ENCODE peak calls at places on chromosomes 13 and 19, in five cellular contexts. One of them, this sample, is unnamed.

GRCh38 chr19:1650627-1651009 is 1.8 kb downstream of the TCF3 start:
- DNase-seq in epithelial cell of esophagus: no peak
- DNase-seq in endothelial cell: no peak
- DNase-seq in heart right ventricle: no peak
- DNase-seq in HFF-Myc: no peak
- DNase-seq in this sample: no peak

GRCh38 chr13:47463726-47464125 is 537.3 kb downstream of the SUCLA2 start:
- DNase-seq in epithelial cell of esophagus: no peak
- DNase-seq in endothelial cell: no peak
- DNase-seq in heart right ventricle: no peak
- DNase-seq in HFF-Myc: no peak
- DNase-seq in this sample: no peak

GRCh38 chr13:96700657-96701056 is 293.6 kb downstream of the OXGR1 start:
- DNase-seq in epithelial cell of esophagus: no peak
- DNase-seq in endothelial cell: no peak
- DNase-seq in heart right ventricle: no peak
- DNase-seq in HFF-Myc: no peak
- DNase-seq in this sample: no peak

GRCh38 chr13:25768726-25769270 is 283.0 kb downstream of the SHISA2 start:
- DNase-seq in epithelial cell of esophagus: no peak
- DNase-seq in endothelial cell: no peak
- DNase-seq in heart right ventricle: no peak
- DNase-seq in HFF-Myc: no peak
- DNase-seq in this sample: no peak

GRCh38 chr13:42525035-42525504 is 48.9 kb upstream of the TNFSF11 start:
- DNase-seq in epithelial cell of esophagus: peak; percentile 71
- DNase-seq in endothelial cell: peak; percentile 22
- DNase-seq in heart right ventricle: no peak
- DNase-seq in HFF-Myc: peak; percentile 37
- DNase-seq in this sample: no peak

GRCh38 chr19:19227217-19227616 is 15.5 kb downstream of the NCAN start:
- DNase-seq in epithelial cell of esophagus: no peak
- DNase-seq in endothelial cell: no peak
- DNase-seq in heart right ventricle: no peak
- DNase-seq in HFF-Myc: no peak
- DNase-seq in this sample: no peak

GRCh38 chr19:49425922-49426592 is 869 bp downstream of the GFY start:
- DNase-seq in epithelial cell of esophagus: no peak
- DNase-seq in endothelial cell: no peak
- DNase-seq in heart right ventricle: no peak
- DNase-seq in HFF-Myc: no peak
- DNase-seq in this sample: no peak

GRCh38 chr19:19381007-19381926 is 24.2 kb upstream of the GATAD2A start:
- DNase-seq in epithelial cell of esophagus: no peak
- DNase-seq in endothelial cell: no peak
- DNase-seq in heart right ventricle: no peak
- DNase-seq in HFF-Myc: no peak
- DNase-seq in this sample: no peak

GRCh38 chr19:16301999-16302694 is 22.5 kb upstream of the KLF2 start:
- DNase-seq in epithelial cell of esophagus: peak; percentile 79
- DNase-seq in endothelial cell: no peak
- DNase-seq in heart right ventricle: no peak
- DNase-seq in HFF-Myc: no peak
- DNase-seq in this sample: no peak

GRCh38 chr13:111966969-111967368 is 100.0 kb upstream of the SOX1 start:
- DNase-seq in epithelial cell of esophagus: no peak
- DNase-seq in endothelial cell: no peak
- DNase-seq in heart right ventricle: no peak
- DNase-seq in HFF-Myc: no peak
- DNase-seq in this sample: no peak

GRCh38 chr19:17678836-17679235 is 9.3 kb downstream of the UNC13A start:
- DNase-seq in epithelial cell of esophagus: no peak
- DNase-seq in endothelial cell: no peak
- DNase-seq in heart right ventricle: no peak
- DNase-seq in HFF-Myc: no peak
- DNase-seq in this sample: no peak

GRCh38 chr19:31253816-31254551 is 95.3 kb downstream of the TSHZ3 start:
- DNase-seq in epithelial cell of esophagus: peak; percentile 90
- DNase-seq in endothelial cell: no peak
- DNase-seq in heart right ventricle: no peak
- DNase-seq in HFF-Myc: no peak
- DNase-seq in this sample: no peak

GRCh38 chr13:50116430-50116973 is 101.3 kb downstream of the KCNRG start:
- DNase-seq in epithelial cell of esophagus: peak; percentile 25
- DNase-seq in endothelial cell: no peak
- DNase-seq in heart right ventricle: no peak
- DNase-seq in HFF-Myc: no peak
- DNase-seq in this sample: no peak

GRCh38 chr19:28687296-28687695 is 525.7 kb downstream of the UQCRFS1 start:
- DNase-seq in epithelial cell of esophagus: no peak
- DNase-seq in endothelial cell: no peak
- DNase-seq in heart right ventricle: no peak
- DNase-seq in HFF-Myc: no peak
- DNase-seq in this sample: no peak

GRCh38 chr19:1267441-1268391 is 1.4 kb upstream of the CIRBP start:
- DNase-seq in epithelial cell of esophagus: no peak
- DNase-seq in endothelial cell: no peak
- DNase-seq in heart right ventricle: peak; percentile 32
- DNase-seq in HFF-Myc: no peak
- DNase-seq in this sample: no peak

GRCh38 chr13:113448885-113449692 is 4.2 kb downstream of the ADPRHL1 start:
- DNase-seq in epithelial cell of esophagus: peak; percentile 57
- DNase-seq in endothelial cell: no peak
- DNase-seq in heart right ventricle: peak; percentile 28
- DNase-seq in HFF-Myc: peak; percentile 74
- DNase-seq in this sample: no peak

GRCh38 chr13:46551410-46552301 is 1.3 kb upstream of the LRCH1 start:
- DNase-seq in epithelial cell of esophagus: peak; percentile 80
- DNase-seq in endothelial cell: peak; percentile 84
- DNase-seq in heart right ventricle: peak; percentile 85
- DNase-seq in HFF-Myc: peak; percentile 56
- DNase-seq in this sample: peak; percentile 62

GRCh38 chr19:14472202-14472961 is 2.8 kb downstream of the PTGER1 start:
- DNase-seq in epithelial cell of esophagus: peak; percentile 53
- DNase-seq in endothelial cell: peak; percentile 87
- DNase-seq in heart right ventricle: peak; percentile 67
- DNase-seq in HFF-Myc: no peak
- DNase-seq in this sample: peak; percentile 68

GRCh38 chr13:113545455-113545930 is 39.1 kb upstream of the TFDP1 start:
- DNase-seq in epithelial cell of esophagus: peak; percentile 30
- DNase-seq in endothelial cell: no peak
- DNase-seq in heart right ventricle: no peak
- DNase-seq in HFF-Myc: peak; percentile 11
- DNase-seq in this sample: no peak

GRCh38 chr19:44499962-44500949 is at the start of gene ZNF180:
- DNase-seq in epithelial cell of esophagus: peak; percentile 95
- DNase-seq in endothelial cell: peak; percentile 94
- DNase-seq in heart right ventricle: peak; percentile 96
- DNase-seq in HFF-Myc: peak; percentile 69
- DNase-seq in this sample: peak; percentile 93

GRCh38 chr13:75861786-75862185 is 225.7 kb downstream of the LMO7 start:
- DNase-seq in epithelial cell of esophagus: no peak
- DNase-seq in endothelial cell: no peak
- DNase-seq in heart right ventricle: no peak
- DNase-seq in HFF-Myc: no peak
- DNase-seq in this sample: no peak

GRCh38 chr19:58229255-58229639 is 533 bp downstream of the ZNF544 start:
- DNase-seq in epithelial cell of esophagus: peak; percentile 43
- DNase-seq in endothelial cell: peak; percentile 26
- DNase-seq in heart right ventricle: peak; percentile 13
- DNase-seq in HFF-Myc: no peak
- DNase-seq in this sample: no peak

GRCh38 chr19:2083174-2083854 is 12.8 kb downstream of the MOB3A start:
- DNase-seq in epithelial cell of esophagus: no peak
- DNase-seq in endothelial cell: no peak
- DNase-seq in heart right ventricle: peak; percentile 50
- DNase-seq in HFF-Myc: no peak
- DNase-seq in this sample: no peak

DNA sequence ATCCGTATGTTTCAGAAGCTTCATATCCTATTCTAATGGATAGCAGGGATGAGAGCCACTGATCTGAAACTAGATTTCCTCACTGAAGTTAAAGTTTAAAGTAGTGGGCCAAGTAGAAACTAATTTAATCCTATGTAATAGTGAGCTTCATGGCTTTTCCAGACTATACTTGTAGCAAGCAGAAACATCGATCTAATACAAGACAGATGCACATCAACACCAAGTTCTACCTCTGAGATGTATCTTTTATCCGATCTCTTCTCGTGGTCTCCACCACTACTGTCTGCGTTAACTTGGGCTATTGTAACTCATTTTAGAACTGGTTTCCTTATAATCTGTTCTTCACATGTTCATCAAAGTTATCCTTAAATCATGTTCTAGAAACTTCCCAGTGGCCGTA is 3.1 kb downstream of the ERCC5 start:
- DNase-seq in epithelial cell of esophagus: no peak
- DNase-seq in endothelial cell: no peak
- DNase-seq in heart right ventricle: no peak
- DNase-seq in HFF-Myc: no peak
- DNase-seq in this sample: no peak
- TF ChIP-seq CTCF in epithelial cell of esophagus: no peak
- TF ChIP-seq CTCF in endothelial cell: no peak
- TF ChIP-seq CTCF in heart right ventricle: no peak
- TF ChIP-seq CTCF in HFF-Myc: no peak
- TF ChIP-seq CTCF in this sample: no peak

DNA sequence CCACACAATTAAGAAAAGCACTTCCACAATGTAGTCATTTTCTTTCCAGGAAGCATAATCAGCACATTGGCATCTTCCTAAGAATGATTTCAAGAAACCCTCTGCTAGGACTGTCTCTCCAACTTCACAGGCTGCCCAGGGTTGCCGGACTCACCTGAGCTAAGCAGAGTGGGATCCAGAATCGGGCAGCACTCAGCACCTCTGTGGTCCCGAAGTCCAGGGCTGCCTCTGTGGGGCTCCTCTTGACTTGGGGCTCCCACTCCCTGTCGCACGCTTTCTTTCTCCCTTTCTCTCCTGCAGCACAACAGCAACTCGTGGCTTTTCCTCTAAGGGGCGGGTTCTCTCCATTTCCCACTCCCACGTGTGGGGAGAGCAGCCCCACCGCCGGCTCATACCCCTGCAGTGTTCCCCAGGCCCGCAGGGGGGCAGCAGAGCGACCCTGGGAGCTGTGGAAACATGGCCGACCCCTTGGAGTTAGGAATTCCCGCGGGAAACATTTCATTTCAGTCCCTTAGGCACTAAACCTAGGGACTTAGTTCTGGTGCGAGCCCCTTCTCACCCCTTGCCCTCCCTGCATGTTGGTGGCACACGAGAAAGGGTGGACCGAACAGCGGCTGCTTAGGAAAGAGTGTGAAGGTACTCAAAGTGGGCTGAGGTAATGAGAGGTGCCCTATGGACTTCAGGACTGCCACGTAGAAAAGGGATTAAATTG is at the start of gene TMEM272:
- DNase-seq in epithelial cell of esophagus: peak; percentile 25
- DNase-seq in endothelial cell: peak; percentile 85
- DNase-seq in heart right ventricle: peak; percentile 31
- DNase-seq in HFF-Myc: no peak
- DNase-seq in this sample: no peak
- TF ChIP-seq CTCF in epithelial cell of esophagus: peak; percentile 77
- TF ChIP-seq CTCF in endothelial cell: peak; percentile 83
- TF ChIP-seq CTCF in heart right ventricle: peak; percentile 75
- TF ChIP-seq CTCF in HFF-Myc: peak; percentile 94
- TF ChIP-seq CTCF in this sample: peak; percentile 95

DNA sequence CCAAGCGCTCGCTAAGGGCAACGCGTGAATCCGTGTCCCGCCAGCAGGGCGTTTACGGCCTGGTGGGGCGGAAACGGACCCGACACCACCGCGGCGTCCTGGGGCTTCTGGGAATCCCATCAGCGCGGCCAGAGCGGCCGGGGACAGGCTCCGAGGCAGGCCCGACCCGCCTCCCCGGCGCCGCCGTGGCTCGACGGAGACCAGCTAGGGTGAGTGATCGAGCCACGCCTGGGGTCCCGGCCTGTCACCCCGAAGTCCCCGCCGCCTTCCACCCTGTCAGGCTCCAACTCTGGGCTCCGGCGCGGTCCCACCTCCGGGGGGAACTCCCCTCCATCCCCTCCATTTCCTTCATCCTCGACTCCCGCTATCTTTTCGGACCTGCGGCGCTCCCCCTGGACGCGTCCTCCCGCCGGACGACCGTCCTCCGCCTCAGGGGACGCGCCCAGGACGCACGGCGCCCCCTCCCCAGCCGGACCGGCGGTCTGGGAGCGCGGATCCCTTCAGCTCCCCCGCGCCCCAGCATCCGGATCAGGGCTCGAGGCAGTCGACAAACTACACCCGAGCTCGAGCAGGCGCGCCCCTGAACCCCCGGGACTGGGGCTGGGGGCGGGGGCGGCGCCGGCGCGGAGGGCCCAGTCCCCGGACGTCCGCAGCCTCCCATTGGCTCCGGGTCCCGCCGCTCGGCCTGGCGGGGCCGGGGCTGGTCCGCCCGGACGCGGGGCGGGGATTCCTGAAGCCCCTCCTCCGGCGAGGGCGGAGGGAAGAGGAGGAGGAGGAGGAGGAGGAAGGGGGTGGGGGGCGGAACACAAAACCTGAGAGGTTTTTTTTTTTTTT is 643 bp upstream of the BICRA start:
- DNase-seq in epithelial cell of esophagus: peak; percentile 95
- DNase-seq in endothelial cell: peak; percentile 99
- DNase-seq in heart right ventricle: peak; percentile 95
- DNase-seq in HFF-Myc: peak; percentile 60
- DNase-seq in this sample: peak; percentile 85
- TF ChIP-seq CTCF in epithelial cell of esophagus: peak; percentile 31
- TF ChIP-seq CTCF in endothelial cell: no peak
- TF ChIP-seq CTCF in heart right ventricle: no peak
- TF ChIP-seq CTCF in HFF-Myc: no peak
- TF ChIP-seq CTCF in this sample: peak; percentile 38

GRCh38 chr13:92963029-92963428 is 263.6 kb upstream of the GPC6 start:
- DNase-seq in epithelial cell of esophagus: peak; percentile 16
- DNase-seq in endothelial cell: no peak
- DNase-seq in heart right ventricle: no peak
- DNase-seq in HFF-Myc: no peak
- DNase-seq in this sample: no peak

GRCh38 chr13:92966341-92966740 is 260.3 kb upstream of the GPC6 start:
- DNase-seq in epithelial cell of esophagus: no peak
- DNase-seq in endothelial cell: no peak
- DNase-seq in heart right ventricle: no peak
- DNase-seq in HFF-Myc: no peak
- DNase-seq in this sample: no peak

GRCh38 chr13:92966900-92967299 is 259.7 kb upstream of the GPC6 start:
- DNase-seq in epithelial cell of esophagus: no peak
- DNase-seq in endothelial cell: no peak
- DNase-seq in heart right ventricle: no peak
- DNase-seq in HFF-Myc: no peak
- DNase-seq in this sample: no peak

GRCh38 chr13:92972751-92973150 is 253.9 kb upstream of the GPC6 start:
- DNase-seq in epithelial cell of esophagus: no peak
- DNase-seq in endothelial cell: no peak
- DNase-seq in heart right ventricle: no peak
- DNase-seq in HFF-Myc: no peak
- DNase-seq in this sample: no peak

DNA sequence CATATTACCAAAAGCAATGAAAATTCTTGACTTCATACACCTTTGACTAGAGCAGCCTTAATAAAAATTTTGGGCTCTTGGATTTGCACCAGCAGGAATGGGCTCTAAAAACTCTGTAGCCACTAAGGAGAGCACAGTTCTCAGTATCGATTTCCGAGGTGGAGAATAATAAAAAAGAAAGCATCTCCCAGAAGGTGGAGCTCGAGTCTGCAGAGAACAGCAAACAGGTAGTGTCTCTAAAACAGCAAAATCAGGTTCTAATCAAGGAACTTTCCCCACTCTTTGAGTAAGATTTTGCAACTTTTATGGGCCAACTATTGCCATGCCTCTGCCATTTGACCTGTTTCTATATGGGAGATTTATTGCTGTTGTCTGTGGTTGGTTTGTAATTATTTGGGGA is 258.7 kb upstream of the GPC6 start:
- DNase-seq in epithelial cell of esophagus: peak; percentile 30
- DNase-seq in endothelial cell: no peak
- DNase-seq in heart right ventricle: no peak
- DNase-seq in HFF-Myc: no peak
- DNase-seq in this sample: no peak
- TF ChIP-seq CTCF in epithelial cell of esophagus: peak; percentile 40
- TF ChIP-seq CTCF in endothelial cell: no peak
- TF ChIP-seq CTCF in heart right ventricle: no peak
- TF ChIP-seq CTCF in HFF-Myc: no peak
- TF ChIP-seq CTCF in this sample: no peak

This sample was measured in CD14-positive monocyte.